ENCODE peak calls at places on chromosomes 4 and X, in four cellular contexts. I is testis, R is foreskin fibroblast, G is lung microvascular endothelial cell. N is an unnamed sample.

GRCh38 chr4:142297313-142297712 is 548.8 kb downstream of the INPP4B start:
- DNase-seq in I (no peak), R (no peak), G (no peak), N (no peak)

GRCh38 chr4:88457307-88458090 is 580 bp downstream of the HERC5 start:
- DNase-seq in I (peak; percentile 67), R (peak; percentile 12), G (peak; percentile 29), N (peak; percentile 15)

GRCh38 chr4:29805245-29805644 is 914.9 kb upstream of the PCDH7 start:
- DNase-seq in I (peak; percentile 25), R (no peak), G (no peak), N (no peak)

GRCh38 chr4:127685292-127685691 is 44.9 kb upstream of the SLC25A31 start:
- DNase-seq in I (no peak), R (peak; percentile 36), G (peak; percentile 51), N (no peak)

GRCh38 chr4:142353149-142353738 is 492.9 kb downstream of the INPP4B start:
- DNase-seq in I (peak; percentile 26), R (peak; percentile 68), G (peak; percentile 77), N (peak; percentile 59)

GRCh38 chr4:26094076-26094475 is 180.1 kb downstream of the SMIM20 start:
- DNase-seq in I (no peak), R (no peak), G (no peak), N (no peak)

GRCh38 chr4:73815145-73815544 is 21.3 kb upstream of the CXCL6 start:
- DNase-seq in I (no peak), R (peak; percentile 10), G (peak; percentile 36), N (no peak)

GRCh38 chr4:101229116-101229515 is 118.2 kb downstream of the PPP3CA start:
- DNase-seq in I (no peak), R (no peak), G (no peak), N (no peak)

GRCh38 chrX:155027509-155028066 is 944 bp downstream of the FUNDC2 start:
- DNase-seq in I (peak; percentile 28), R (peak; percentile 39), G (peak; percentile 91), N (peak; percentile 8)

GRCh38 chrX:111338095-111338698 is 67.9 kb upstream of the CAPN6 start:
- DNase-seq in I (no peak), R (no peak), G (no peak), N (no peak)